ENCODE peak calls at places on chromosomes 16 and 17, in four cellular contexts. Z is astrocyte of the spinal cord, Y is dorsolateral prefrontal cortex, D is amygdala. E is an unnamed sample.
A peak's percentile ranks its signal among the peaks of the same experiment; 100 is the strongest.

GRCh38 chr16:88740727-88741055 is 34.4 kb downstream of the CTU2 start:
- DNase-seq in Y (no peak), Z (no peak), D (no peak), E (no peak)

GRCh38 chr16:51854401-51854951 is 692.5 kb downstream of the TOX3 start:
- DNase-seq in Y (no peak), D (no peak), Z (peak; percentile 39), E (no peak)

GRCh38 chr16:84729716-84730320 is 30.0 kb downstream of the USP10 start:
- DNase-seq in D (no peak), Z (no peak), Y (no peak), E (no peak)

GRCh38 chr16:143047-143446 is 4.6 kb upstream of the NPRL3 start:
- DNase-seq in Z (no peak), Y (no peak), D (no peak), E (no peak)

GRCh38 chr16:46751381-46751780 is 3.2 kb upstream of the MYLK3 start:
- DNase-seq in D (no peak), Z (no peak), Y (no peak), E (no peak)

GRCh38 chr17:59299400-59300092 is 31.9 kb upstream of the YPEL2 start:
- DNase-seq in Z (no peak), D (no peak), Y (no peak), E (no peak)

GRCh38 chr17:28159924-28160323 is 117.4 kb downstream of the NLK start:
- DNase-seq in D (no peak), Z (no peak), Y (no peak), E (no peak)

GRCh38 chr16:5323284-5323683 is 225.7 kb upstream of the EEF2KMT start:
- DNase-seq in Y (no peak), D (no peak), Z (no peak), E (no peak)

GRCh38 chr17:19238167-19238505 is 970 bp downstream of the EPN2 start:
- DNase-seq in Y (no peak), Z (no peak), D (no peak), E (no peak)

GRCh38 chr16:8961811-8962390 is 1.8 kb downstream of the USP7 start:
- DNase-seq in D (no peak), Y (no peak), Z (no peak), E (no peak)

GRCh38 chr16:84514874-84515835 is 10.7 kb upstream of the MEAK7 start:
- DNase-seq in Z (no peak), Y (no peak), D (no peak), E (no peak)

GRCh38 chr17:17170346-17170976 is 35.7 kb downstream of the PLD6 start:
- DNase-seq in D (no peak), Y (no peak), Z (no peak), E (no peak)

GRCh38 chr16:13873835-13874438 is 46.0 kb upstream of the ERCC4 start:
- DNase-seq in Y (no peak), D (no peak), Z (peak; percentile 10), E (no peak)

GRCh38 chr17:83136156-83136555 is 56.7 kb downstream of the METRNL start:
- DNase-seq in D (no peak), Z (no peak), Y (no peak), E (no peak)

GRCh38 chr17:75861927-75862317 is 6.8 kb upstream of the WBP2 start:
- DNase-seq in Y (no peak), D (no peak), Z (no peak), E (no peak)

GRCh38 chr16:55526448-55526847 is 17.6 kb downstream of the LPCAT2 start:
- DNase-seq in Y (no peak), Z (no peak), D (no peak), E (no peak)

GRCh38 chr17:4530799-4531730 is 24.1 kb downstream of the MYBBP1A start:
- DNase-seq in D (no peak), Y (no peak), Z (no peak), E (no peak)

GRCh38 chr16:7236824-7237410 is 95.7 kb upstream of the RBFOX1 start:
- DNase-seq in Y (no peak), D (no peak), Z (no peak), E (no peak)

GRCh38 chr16:82767808-82768207 is 141.0 kb downstream of the CDH13 start:
- DNase-seq in Y (no peak), D (no peak), Z (no peak), E (no peak)

GRCh38 chr17:61250335-61250890 is 149.2 kb upstream of the TBX2 start:
- DNase-seq in D (no peak), Y (no peak), Z (peak; percentile 75), E (no peak)

GRCh38 chr17:75525806-75526554 is 483 bp downstream of the LLGL2 start:
- DNase-seq in Y (no peak), Z (no peak), D (no peak), E (no peak)

GRCh38 chr17:57350266-57350665 is 93.9 kb downstream of the MSI2 start:
- DNase-seq in Y (no peak), Z (no peak), D (no peak), E (no peak)

GRCh38 chr17:10139560-10139959 is 58.8 kb downstream of the GAS7 start:
- DNase-seq in Z (no peak), D (no peak), Y (no peak), E (no peak)

GRCh38 chr17:81570896-81571453 is 18.8 kb upstream of the FAAP100 start:
- DNase-seq in Y (no peak), Z (no peak), D (no peak), E (no peak)

GRCh38 chr17:48759288-48759687 is 30.7 kb upstream of the HOXB13 start:
- DNase-seq in D (no peak), Z (no peak), Y (no peak), E (no peak)

GRCh38 chr17:30600830-30601494 is 123.8 kb downstream of the GOSR1 start:
- DNase-seq in Y (no peak), D (no peak), Z (peak; percentile 22), E (no peak)

GRCh38 chr17:45308840-45309239 is 8.0 kb downstream of the MAP3K14 start:
- DNase-seq in Z (no peak), D (no peak), Y (no peak), E (no peak)

GRCh38 chr17:5286846-5287245 is 4.8 kb downstream of the RABEP1 start:
- DNase-seq in Z (no peak), D (no peak), Y (no peak), E (no peak)

GRCh38 chr17:49964539-49965521 is 4.2 kb upstream of the DLX4 start:
- DNase-seq in Z (no peak), Y (no peak), D (no peak), E (no peak)

GRCh38 chr17:35743911-35744328 is 9.1 kb downstream of the GAS2L2 start:
- DNase-seq in Y (no peak), Z (peak; percentile 39), D (no peak), E (no peak)

GRCh38 chr16:56163938-56164337 is 27.4 kb upstream of the GNAO1 start:
- DNase-seq in Y (no peak), D (no peak), Z (no peak), E (no peak)

GRCh38 chr17:27466748-27467375 is 10.6 kb downstream of the KSR1 start:
- DNase-seq in D (no peak), Y (no peak), Z (no peak), E (no peak)

GRCh38 chr17:43940630-43941029 is 1.6 kb downstream of the PPY start:
- DNase-seq in Y (no peak), D (no peak), Z (peak; percentile 28), E (no peak)

GRCh38 chr16:27317320-27317719 is 3.5 kb downstream of the IL4R start:
- DNase-seq in D (no peak), Y (no peak), Z (no peak), E (no peak)

GRCh38 chr16:56967733-56968132 is 6.0 kb downstream of the CETP start:
- DNase-seq in D (no peak), Z (no peak), Y (no peak), E (no peak)

E was measured in CMK.